ENCODE peak calls at places on chromosome 5, in five cellular contexts. Y, P, F, J and Q are unnamed samples. For H3K27me3, the result is how much of the 10 kb centered on the place peaks cover.

GRCh38 chr5:173819521-173819920 is 68.6 kb upstream of the CPEB4 start:
- DNase-seq in Y (no peak), P (no peak), F (no peak), J (no peak), Q (no peak)

GRCh38 chr5:142356318-142356715 is 31.5 kb upstream of the SPRY4 start:
- DNase-seq in Y (no peak), P (no peak), F (peak), J (no peak), Q (peak)

GRCh38 chr5:51398875-51399635 is 15.8 kb downstream of the ISL1 start:
- DNase-seq in Y (peak), P (no peak), F (no peak), J (no peak), Q (no peak)

GRCh38 chr5:37005946-37006540 is 129.5 kb downstream of the NIPBL start:
- DNase-seq in Y (peak), P (peak), F (peak), J (peak), Q (peak)

GRCh38 chr5:56050566-56051292 is 56.0 kb upstream of the IL6ST start:
- DNase-seq in Y (no peak), P (no peak), F (no peak), J (peak), Q (no peak)

GRCh38 chr5:132260714-132261615 is 3.5 kb downstream of the PDLIM4 start:
- DNase-seq in Y (no peak), P (peak), F (peak), J (peak), Q (peak)

GRCh38 chr5:112417931-112418358 is 1.1 kb downstream of the EPB41L4A start:
- DNase-seq in Y (no peak), P (no peak), F (no peak), J (peak), Q (peak)

GRCh38 chr5:154444559-154445421 is 1.0 kb upstream of the SAP30L start:
- DNase-seq in Y (peak), P (no peak), F (peak), J (peak), Q (no peak)

GRCh38 chr5:138752951-138753793 is at the start of gene CTNNA1:
- DNase-seq in Y (peak), P (peak), F (peak), J (peak), Q (peak)

GRCh38 chr5:124512236-124512635 is 234.2 kb downstream of the ZNF608 start:
- DNase-seq in Y (no peak), P (no peak), F (no peak), J (no peak), Q (peak)

GRCh38 chr5:138459311-138459710 is 6.0 kb upstream of the EGR1 start:
- DNase-seq in Y (no peak), P (no peak), F (no peak), J (peak), Q (no peak)

GRCh38 chr5:40401281-40401680 is 278.4 kb upstream of the PTGER4 start:
- DNase-seq in Y (no peak), P (no peak), F (no peak), J (no peak), Q (no peak)

GRCh38 chr5:98585661-98586310 is 187.7 kb upstream of the RGMB start:
- DNase-seq in Y (no peak), P (no peak), F (peak), J (no peak), Q (peak)

GRCh38 chr5:65742565-65743231 is 20.7 kb downstream of the NLN start:
- DNase-seq in Y (peak), P (peak), F (peak), J (peak), Q (peak)

GRCh38 chr5:114363837-114364236 is 2.0 kb downstream of the KCNN2 start:
- DNase-seq in Y (no peak), P (no peak), F (no peak), J (no peak), Q (no peak)

GRCh38 chr5:81778642-81779041 is 27.7 kb upstream of the SSBP2 start:
- DNase-seq in Y (no peak), P (no peak), F (peak), J (peak), Q (peak)

GRCh38 chr5:169628891-169629290 is 8.2 kb upstream of the DOCK2 start:
- DNase-seq in Y (peak), P (no peak), F (peak), J (no peak), Q (peak)

GRCh38 chr5:20680718-20681302 is 692.8 kb upstream of the CDH18 start:
- DNase-seq in Y (no peak), P (no peak), F (no peak), J (no peak), Q (peak)

GRCh38 chr5:143314664-143315063 is 88.8 kb downstream of the NR3C1 start:
- DNase-seq in Y (peak), P (no peak), F (peak), J (peak), Q (peak)

GRCh38 chr5:60295423-60295822 is 401.9 kb upstream of the PDE4D start:
- DNase-seq in Y (peak), P (peak), F (peak), J (peak), Q (peak)

GRCh38 chr5:94709277-94709676 is 90.8 kb downstream of the SLF1 start:
- DNase-seq in Y (no peak), P (no peak), F (no peak), J (no peak), Q (no peak)

GRCh38 chr5:82777106-82777505 is 300.1 kb downstream of the TMEM167A start:
- DNase-seq in Y (no peak), P (no peak), F (no peak), J (no peak), Q (peak)

GRCh38 chr5:57434683-57435082 is 47.9 kb downstream of the ACTBL2 start:
- DNase-seq in Y (no peak), P (no peak), F (no peak), J (no peak), Q (no peak)

GRCh38 chr5:113169720-113170119 is 193.1 kb downstream of the DCP2 start:
- DNase-seq in Y (no peak), P (no peak), F (peak), J (no peak), Q (no peak)

GRCh38 chr5:127619908-127620479 is 28.9 kb upstream of the CTXN3 start:
- DNase-seq in Y (no peak), P (no peak), F (no peak), J (no peak), Q (no peak)

GRCh38 chr5:126523818-126524522 is 71.0 kb downstream of the ALDH7A1 start:
- DNase-seq in Y (no peak), P (no peak), F (no peak), J (no peak), Q (no peak)
- H3K27ac ChIP-seq in Y (no peak), P (no peak), F (no peak), J (no peak), Q (no peak)

DNA sequence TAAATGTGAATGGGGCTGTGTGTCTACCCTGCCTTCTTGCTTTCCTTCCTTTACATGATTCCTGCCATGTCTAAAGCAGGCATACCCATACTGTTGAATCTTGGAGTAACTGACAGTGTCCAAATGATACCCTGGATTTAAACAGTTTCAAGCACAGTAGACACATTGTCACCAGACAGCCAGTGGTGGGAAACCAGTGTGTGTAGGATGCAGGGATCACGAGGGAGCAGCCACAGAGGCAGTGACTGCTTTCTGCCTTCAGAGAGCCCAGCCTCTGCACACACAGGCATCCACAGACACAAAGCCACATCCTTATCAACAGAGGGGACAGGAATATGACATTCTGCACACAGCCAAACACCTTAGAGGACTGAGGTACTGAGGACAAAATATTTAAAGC is 184.2 kb upstream of the TBCA start:
- DNase-seq in Y (no peak), P (no peak), F (no peak), J (no peak), Q (no peak)
- H3K27me3 ChIP-seq in Y (under half), P (under half), F (under half), J (under half), Q (half or more)

GRCh38 chr5:96035796-96036195 is 74.1 kb upstream of the ELL2 start:
- DNase-seq in Y (no peak), P (no peak), F (no peak), J (no peak), Q (no peak)
- H2AFZ ChIP-seq in Y (no peak), P (peak), F (no peak), J (no peak), Q (no peak)

GRCh38 chr5:172637122-172637580 is 3.9 kb upstream of the NEURL1B start:
- DNase-seq in Y (no peak), P (no peak), F (no peak), J (no peak), Q (no peak)
- H3K27ac ChIP-seq in Y (no peak), P (no peak), F (no peak), J (no peak), Q (no peak)